ENCODE peak calls at places on chromosomes 1 and 21, in ten cellular contexts. P is NCI-H2081; S is midbrain; H is activated CD8-positive, alpha-beta T cell treated with anti-CD3 and anti-CD28 coated beads for 36 hours; R is left cardiac atrium; J is GM19239; O is pancreas; W is cardiac fibroblast; F is activated T-cell treated with anti-CD3 and anti-CD28 coated beads, Interleukin-2, amount 50 U/mL, for 48 hours; D is NCI-H1092. K is an unnamed sample.

GRCh38 chr21:41638201-41638790 is 128.6 kb downstream of the RIPK4 start:
- DNase-seq in P (no peak), S (no peak), H (no peak), R (no peak), J (no peak), O (no peak), W (no peak), F (no peak), D (no peak), K (no peak)

GRCh38 chr1:51063121-51063520 is 38.9 kb upstream of the C1orf185 start:
- DNase-seq in P (no peak), S (no peak), H (no peak), R (no peak), J (no peak), O (no peak), W (peak), F (no peak), D (no peak), K (peak)

GRCh38 chr1:103514920-103515503 is 10.5 kb upstream of the RNPC3 start:
- DNase-seq in P (peak), S (peak), H (peak), R (no peak), J (peak), O (no peak), W (peak), F (no peak), D (peak), K (peak)

GRCh38 chr21:46356494-46357334 is 32.8 kb downstream of the PCNT start:
- DNase-seq in P (no peak), S (no peak), H (no peak), R (no peak), J (no peak), O (no peak), W (no peak), F (no peak), D (no peak), K (no peak)

GRCh38 chr1:53541761-53542550 is 82.8 kb downstream of the DMRTB1 start:
- DNase-seq in P (no peak), S (no peak), H (peak), R (peak), J (no peak), O (peak), W (peak), F (no peak), D (no peak), K (peak)

GRCh38 chr1:67489643-67490042 is 59.4 kb upstream of the SERBP1 start:
- DNase-seq in P (no peak), S (peak), H (peak), R (no peak), J (peak), O (no peak), W (peak), F (no peak), D (no peak), K (no peak)

GRCh38 chr1:147073062-147073432 is 99.2 kb downstream of the PRKAB2 start:
- DNase-seq in P (no peak), S (no peak), H (peak), R (no peak), J (no peak), O (no peak), W (no peak), F (peak), D (no peak), K (no peak)

GRCh38 chr1:90434460-90434859 is 282.6 kb downstream of the BARHL2 start:
- DNase-seq in P (no peak), S (no peak), H (no peak), R (no peak), J (no peak), O (no peak), W (peak), F (no peak), D (no peak), K (no peak)

GRCh38 chr1:230128569-230129269 is 61.7 kb downstream of the GALNT2 start:
- DNase-seq in P (no peak), S (no peak), H (no peak), R (no peak), J (no peak), O (no peak), W (no peak), F (no peak), D (no peak), K (no peak)

GRCh38 chr1:47830021-47830420 is 167.2 kb downstream of the TRABD2B start:
- DNase-seq in P (no peak), S (no peak), H (no peak), R (no peak), J (no peak), O (no peak), W (no peak), F (no peak), D (no peak), K (no peak)

GRCh38 chr1:55252942-55253589 is 37.9 kb upstream of the USP24 start:
- DNase-seq in P (no peak), S (no peak), H (no peak), R (peak), J (no peak), O (peak), W (no peak), F (no peak), D (no peak), K (no peak)

GRCh38 chr1:119040906-119041305 is 52.8 kb upstream of the TBX15 start:
- DNase-seq in P (no peak), S (no peak), H (no peak), R (peak), J (no peak), O (no peak), W (peak), F (no peak), D (no peak), K (no peak)

GRCh38 chr1:54800899-54801759 is at the start of gene TTC22:
- DNase-seq in P (no peak), S (no peak), H (peak), R (no peak), J (peak), O (peak), W (no peak), F (peak), D (no peak), K (no peak)

GRCh38 chr1:201749059-201749458 is 79.9 kb upstream of the IPO9 start:
- DNase-seq in P (no peak), S (no peak), H (no peak), R (no peak), J (no peak), O (no peak), W (no peak), F (no peak), D (no peak), K (no peak)

GRCh38 chr1:86596253-86596652 is 49.4 kb downstream of the CLCA4 start:
- DNase-seq in P (no peak), S (no peak), H (no peak), R (no peak), J (no peak), O (no peak), W (no peak), F (no peak), D (no peak), K (no peak)

GRCh38 chr1:211910136-211910884 is 79.7 kb upstream of the LPGAT1 start:
- DNase-seq in P (no peak), S (no peak), H (no peak), R (no peak), J (no peak), O (no peak), W (no peak), F (no peak), D (no peak), K (no peak)

GRCh38 chr1:235002706-235003300 is 125.8 kb downstream of the TOMM20 start:
- DNase-seq in P (no peak), S (no peak), H (no peak), R (no peak), J (no peak), O (no peak), W (no peak), F (no peak), D (no peak), K (no peak)

GRCh38 chr1:181202986-181203555 is 114.6 kb downstream of the IER5 start:
- DNase-seq in P (no peak), S (no peak), H (no peak), R (no peak), J (no peak), O (no peak), W (no peak), F (no peak), D (no peak), K (no peak)

GRCh38 chr1:227335587-227336020 is 17.3 kb upstream of the CDC42BPA start:
- DNase-seq in P (no peak), S (no peak), H (no peak), R (no peak), J (no peak), O (no peak), W (no peak), F (no peak), D (no peak), K (no peak)

GRCh38 chr1:3283849-3284248 is 170.6 kb upstream of the ARHGEF16 start:
- DNase-seq in P (no peak), S (peak), H (peak), R (peak), J (no peak), O (peak), W (peak), F (peak), D (no peak), K (no peak)

GRCh38 chr21:28215214-28215954 is 777.3 kb downstream of the LTN1 start:
- DNase-seq in P (no peak), S (no peak), H (no peak), R (peak), J (no peak), O (no peak), W (peak), F (no peak), D (no peak), K (peak)

GRCh38 chr1:54836594-54836993 is 35.5 kb upstream of the TTC22 start:
- DNase-seq in P (no peak), S (no peak), H (no peak), R (no peak), J (no peak), O (no peak), W (no peak), F (no peak), D (no peak), K (no peak)

GRCh38 chr1:18581420-18581880 is 49.2 kb upstream of the PAX7 start:
- DNase-seq in P (no peak), S (no peak), H (peak), R (no peak), J (peak), O (peak), W (no peak), F (peak), D (no peak), K (no peak)

GRCh38 chr1:111323231-111323630 is 32.6 kb downstream of the CHIA start:
- DNase-seq in P (no peak), S (no peak), H (no peak), R (no peak), J (no peak), O (no peak), W (no peak), F (no peak), D (no peak), K (no peak)

GRCh38 chr1:17021896-17022295 is 10.2 kb upstream of the ATP13A2 start:
- DNase-seq in P (no peak), S (no peak), H (no peak), R (no peak), J (no peak), O (no peak), W (no peak), F (no peak), D (no peak), K (no peak)

GRCh38 chr1:173393655-173393993 is 83.5 kb upstream of the PRDX6 start:
- DNase-seq in P (no peak), S (no peak), H (no peak), R (no peak), J (no peak), O (no peak), W (peak), F (no peak), D (no peak), K (peak)

GRCh38 chr1:34973326-34973725 is 11.8 kb downstream of the TMEM35B start:
- DNase-seq in P (no peak), S (no peak), H (no peak), R (no peak), J (no peak), O (no peak), W (no peak), F (no peak), D (no peak), K (no peak)

GRCh38 chr1:48943393-48943792 is 166.7 kb upstream of the BEND5 start:
- DNase-seq in P (no peak), S (no peak), H (no peak), R (no peak), J (no peak), O (no peak), W (peak), F (no peak), D (no peak), K (no peak)

GRCh38 chr1:2050793-2051682 is 827 bp downstream of the PRKCZ start:
- DNase-seq in P (no peak), S (no peak), H (peak), R (no peak), J (no peak), O (peak), W (no peak), F (no peak), D (no peak), K (no peak)

GRCh38 chr21:26572668-26573381 is at the start of gene CYYR1:
- DNase-seq in P (peak), S (no peak), H (no peak), R (peak), J (no peak), O (no peak), W (no peak), F (no peak), D (peak), K (no peak)

GRCh38 chr1:1206376-1207253 is at the start of gene TNFRSF18:
- DNase-seq in P (no peak), S (no peak), H (peak), R (peak), J (no peak), O (peak), W (no peak), F (peak), D (no peak), K (no peak)

GRCh38 chr1:94955767-94956632 is 29.1 kb upstream of the CNN3 start:
- DNase-seq in P (no peak), S (no peak), H (no peak), R (peak), J (no peak), O (no peak), W (peak), F (no peak), D (no peak), K (no peak)

GRCh38 chr1:94757931-94758330 is 62.2 kb upstream of the SLC44A3 start:
- DNase-seq in P (no peak), S (no peak), H (no peak), R (peak), J (no peak), O (no peak), W (peak), F (no peak), D (peak), K (peak)

GRCh38 chr1:117260761-117261462 is 50.2 kb upstream of the VTCN1 start:
- DNase-seq in P (no peak), S (no peak), H (no peak), R (no peak), J (no peak), O (no peak), W (no peak), F (no peak), D (no peak), K (no peak)

GRCh38 chr1:80982831-80983230 is 817.9 kb upstream of the ADGRL2 start:
- DNase-seq in P (no peak), S (no peak), H (no peak), R (no peak), J (no peak), O (no peak), W (no peak), F (no peak), D (no peak), K (no peak)